ENCODE peak calls at places on chromosome 12, in ten cellular contexts. J is tibial artery; X is endodermal cell; P is CD8-positive, alpha-beta T cell; Q is ascending aorta; H is A549; A is fibroblast of mammary gland; E is CD4-positive, CD25-positive, alpha-beta regulatory T cell; B is foreskin fibroblast; T is stomach. M is an unnamed sample.

GRCh38 chr12:111788178-111788654 is 21.5 kb downstream of the ALDH2 start:
- DNase-seq in J (no peak), X (peak; percentile 66), P (no peak), Q (no peak), H (peak; percentile 51), A (peak; percentile 52), E (no peak), B (peak; percentile 64), T (peak; percentile 54), M (no peak)

GRCh38 chr12:108854453-108855283 is 2.7 kb downstream of the SSH1 start:
- DNase-seq in J (peak; percentile 85), X (no peak), P (no peak), Q (peak; percentile 65), H (peak; percentile 96), A (peak; percentile 100), E (no peak), B (peak; percentile 97), T (no peak), M (no peak)

GRCh38 chr12:92595663-92596062 is 107.1 kb upstream of the PLEKHG7 start:
- DNase-seq in J (no peak), X (no peak), P (no peak), Q (no peak), H (no peak), A (no peak), E (no peak), B (no peak), T (no peak), M (no peak)

GRCh38 chr12:50732591-50732990 is 31.3 kb upstream of the ATF1 start:
- DNase-seq in J (no peak), X (no peak), P (no peak), Q (no peak), H (peak; percentile 59), A (peak; percentile 97), E (no peak), B (peak; percentile 84), T (no peak), M (no peak)

GRCh38 chr12:108392284-108392683 is 53.2 kb upstream of the CMKLR1 start:
- DNase-seq in J (no peak), X (peak; percentile 35), P (no peak), Q (no peak), H (no peak), A (no peak), E (no peak), B (no peak), T (no peak), M (no peak)

GRCh38 chr12:25384038-25384953 is 133.6 kb upstream of the KRAS start:
- DNase-seq in J (no peak), X (peak; percentile 75), P (no peak), Q (no peak), H (peak; percentile 25), A (no peak), E (peak; percentile 19), B (peak; percentile 1), T (no peak), M (no peak)

GRCh38 chr12:58596381-58596780 is 323.9 kb downstream of the LRIG3 start:
- DNase-seq in J (no peak), X (no peak), P (no peak), Q (no peak), H (peak; percentile 9), A (peak; percentile 42), E (no peak), B (peak; percentile 49), T (no peak), M (no peak)

GRCh38 chr12:58566599-58566998 is 353.7 kb downstream of the LRIG3 start:
- DNase-seq in J (no peak), X (no peak), P (no peak), Q (no peak), H (no peak), A (peak; percentile 93), E (no peak), B (peak; percentile 91), T (no peak), M (no peak)

GRCh38 chr12:32369202-32369601 is 30.2 kb upstream of the FGD4 start:
- DNase-seq in J (no peak), X (peak; percentile 38), P (no peak), Q (no peak), H (no peak), A (no peak), E (no peak), B (no peak), T (no peak), M (no peak)

GRCh38 chr12:110563702-110564470 is 19.2 kb downstream of the PPTC7 start:
- DNase-seq in J (no peak), X (no peak), P (no peak), Q (no peak), H (no peak), A (peak; percentile 74), E (no peak), B (peak; percentile 80), T (no peak), M (no peak)

GRCh38 chr12:109981311-109981710 is 14.9 kb downstream of the GIT2 start:
- DNase-seq in J (no peak), X (no peak), P (no peak), Q (no peak), H (no peak), A (no peak), E (no peak), B (no peak), T (no peak), M (no peak)

GRCh38 chr12:57320639-57321038 is 69.7 kb upstream of the STAC3 start:
- DNase-seq in J (no peak), X (no peak), P (no peak), Q (no peak), H (no peak), A (no peak), E (no peak), B (no peak), T (no peak), M (no peak)

DNA sequence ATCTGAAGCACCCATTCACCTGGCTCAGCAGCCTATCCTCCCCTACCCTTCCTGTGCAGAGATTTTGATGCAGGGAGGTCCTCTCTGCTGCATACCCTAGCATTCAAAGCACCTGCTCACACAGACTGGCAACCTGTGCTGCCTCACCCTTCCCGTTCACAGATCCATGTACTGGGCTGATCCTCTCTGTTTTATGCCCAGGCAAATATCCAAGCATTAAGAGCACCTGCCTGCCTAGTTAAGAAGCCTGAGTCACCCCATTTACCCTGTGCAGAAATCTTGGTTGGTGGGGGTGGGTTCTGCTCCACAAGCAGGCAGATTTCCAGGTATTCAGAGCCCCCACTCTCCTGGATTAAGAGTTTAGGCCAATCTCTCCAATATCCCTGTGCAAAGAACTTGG is 8.4 kb downstream of the TAS2R13 start:
- DNase-seq in J (no peak), X (no peak), P (no peak), Q (no peak), H (no peak), A (no peak), E (no peak), B (no peak), T (no peak), M (no peak)
- H3K4me3 ChIP-seq in J (no peak overlapping the region), X (no peak overlapping the region), P (no peak overlapping the region), Q (no peak overlapping the region), H (no peak overlapping the region), A (no peak overlapping the region), E (no peak overlapping the region), B (no peak overlapping the region), T (no peak overlapping the region), M (no peak overlapping the region)

GRCh38 chr12:79522237-79522636 is 168.5 kb downstream of the PAWR start:
- DNase-seq in J (no peak), X (no peak), P (no peak), Q (no peak), H (no peak), A (no peak), E (no peak), B (no peak), T (no peak), M (no peak)
- H3K4me3 ChIP-seq in J (no peak overlapping the region), X (no peak overlapping the region), P (no peak overlapping the region), Q (peak overlapping the region; percentile 1), H (no peak overlapping the region), A (no peak overlapping the region), E (no peak overlapping the region), B (no peak overlapping the region), T (no peak overlapping the region), M (no peak overlapping the region)

DNA sequence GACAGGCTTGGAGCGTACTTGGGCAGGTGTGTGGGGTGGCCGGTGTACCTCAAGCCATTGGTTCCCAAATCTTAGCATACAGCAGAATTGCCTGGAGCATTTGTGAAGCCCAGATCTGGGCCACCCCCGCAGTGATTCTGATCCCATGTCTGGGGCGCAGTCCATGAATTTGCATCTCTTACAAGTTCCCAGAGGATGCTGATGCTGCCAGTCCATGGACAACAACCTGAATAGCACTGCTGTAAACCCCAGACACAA is 18.2 kb upstream of the MLEC start:
- DNase-seq in J (no peak), X (no peak), P (no peak), Q (no peak), H (no peak), A (no peak), E (no peak), B (no peak), T (no peak), M (no peak)
- H3K4me3 ChIP-seq in J (no peak overlapping the region), X (no peak overlapping the region), P (no peak overlapping the region), Q (no peak overlapping the region), H (no peak overlapping the region), A (no peak overlapping the region), E (no peak overlapping the region), B (no peak overlapping the region), T (no peak overlapping the region), M (no peak overlapping the region)

GRCh38 chr12:102601621-102602020 is 121.3 kb upstream of the IGF1 start:
- DNase-seq in J (no peak), X (no peak), P (no peak), Q (no peak), H (no peak), A (no peak), E (no peak), B (no peak), T (no peak), M (no peak)

GRCh38 chr12:102603021-102603420 is 122.7 kb upstream of the IGF1 start:
- DNase-seq in J (no peak), X (no peak), P (no peak), Q (no peak), H (no peak), A (no peak), E (no peak), B (no peak), T (no peak), M (no peak)

GRCh38 chr12:102596687-102597086 is 116.3 kb upstream of the IGF1 start:
- DNase-seq in J (no peak), X (no peak), P (no peak), Q (no peak), H (no peak), A (no peak), E (no peak), B (no peak), T (no peak), M (no peak)

GRCh38 chr12:102602549-102602948 is 122.2 kb upstream of the IGF1 start:
- DNase-seq in J (no peak), X (no peak), P (no peak), Q (no peak), H (no peak), A (no peak), E (no peak), B (no peak), T (no peak), M (no peak)
- H3K4me3 ChIP-seq in J (no peak overlapping the region), X (no peak overlapping the region), P (no peak overlapping the region), Q (no peak overlapping the region), H (no peak overlapping the region), A (no peak overlapping the region), E (no peak overlapping the region), B (no peak overlapping the region), T (no peak overlapping the region), M (no peak overlapping the region)

GRCh38 chr12:103969391-103969790 is 3.7 kb downstream of the TDG start:
- DNase-seq in J (no peak), X (no peak), P (no peak), Q (no peak), H (no peak), A (no peak), E (no peak), B (peak; percentile 56), T (no peak), M (no peak)
- H3K4me3 ChIP-seq in J (no peak overlapping the region), X (no peak overlapping the region), P (no peak overlapping the region), Q (no peak overlapping the region), H (no peak overlapping the region), A (no peak overlapping the region), E (peak overlapping the region; percentile 21), B (no peak overlapping the region), T (no peak overlapping the region), M (no peak overlapping the region)

GRCh38 chr12:53289891-53290290 is 5.5 kb upstream of the PFDN5 start:
- DNase-seq in J (no peak), X (no peak), P (no peak), Q (no peak), H (no peak), A (peak; percentile 67), E (no peak), B (peak; percentile 71), T (no peak), M (no peak)
- H3K4me3 ChIP-seq in J (no peak overlapping the region), X (no peak overlapping the region), P (no peak overlapping the region), Q (no peak overlapping the region), H (no peak overlapping the region), A (no peak overlapping the region), E (no peak overlapping the region), B (no peak overlapping the region), T (no peak overlapping the region), M (no peak overlapping the region)

M was measured in tibial nerve.